ENCODE peak calls at places on chromosomes 4 and X, in four cellular contexts. D is upper lobe of left lung, B is breast epithelium, M is HCT116. F is an unnamed sample.
A peak's percentile ranks its signal among the peaks of the same experiment; 100 is the strongest.

GRCh38 chr4:142405021-142405991 is 440.8 kb downstream of the INPP4B start:
- DNase-seq in B (no peak), D (peak; percentile 47), M (no peak), F (no peak)

GRCh38 chr4:118772149-118773081 is 63.5 kb downstream of the SEC24D start:
- DNase-seq in M (peak; percentile 34), B (no peak), D (no peak), F (no peak)

GRCh38 chr4:178415925-178416324 is 973.7 kb upstream of the AGA start:
- DNase-seq in M (no peak), B (no peak), D (no peak), F (no peak)

GRCh38 chr4:158008551-158009218 is 164.1 kb downstream of the GASK1B start:
- DNase-seq in D (no peak), M (no peak), B (no peak), F (no peak)

GRCh38 chr4:123235431-123235830 is 161.2 kb upstream of the SPRY1 start:
- DNase-seq in D (no peak), B (no peak), M (no peak), F (no peak)

GRCh38 chr4:181611033-181611711 is 632.0 kb upstream of the TENM3 start:
- DNase-seq in M (no peak), D (no peak), B (no peak), F (no peak)

GRCh38 chr4:145130788-145131398 is 32.8 kb downstream of the ABCE1 start:
- DNase-seq in D (peak; percentile 31), M (no peak), B (no peak), F (no peak)

GRCh38 chrX:49988128-49988527 is 65.7 kb downstream of the CLCN5 start:
- DNase-seq in D (no peak), B (no peak), M (no peak), F (no peak)

GRCh38 chr4:41683321-41683720 is 65.2 kb downstream of the PHOX2B start:
- DNase-seq in B (no peak), M (no peak), D (no peak), F (peak; percentile 72)

GRCh38 chrX:16140448-16140847 is 17.1 kb downstream of the GRPR start:
- DNase-seq in D (no peak), M (no peak), B (no peak), F (no peak)

GRCh38 chr4:43471950-43472349 is 579.4 kb downstream of the GRXCR1 start:
- DNase-seq in B (no peak), D (no peak), M (no peak), F (no peak)

GRCh38 chrX:149937881-149938426 is 337 bp downstream of the EOLA2 start:
- DNase-seq in M (no peak), B (no peak), D (no peak), F (no peak)

GRCh38 chrX:97384685-97385084 is 501.0 kb downstream of the RPA4 start:
- DNase-seq in D (no peak), M (no peak), B (no peak), F (no peak)

DNA sequence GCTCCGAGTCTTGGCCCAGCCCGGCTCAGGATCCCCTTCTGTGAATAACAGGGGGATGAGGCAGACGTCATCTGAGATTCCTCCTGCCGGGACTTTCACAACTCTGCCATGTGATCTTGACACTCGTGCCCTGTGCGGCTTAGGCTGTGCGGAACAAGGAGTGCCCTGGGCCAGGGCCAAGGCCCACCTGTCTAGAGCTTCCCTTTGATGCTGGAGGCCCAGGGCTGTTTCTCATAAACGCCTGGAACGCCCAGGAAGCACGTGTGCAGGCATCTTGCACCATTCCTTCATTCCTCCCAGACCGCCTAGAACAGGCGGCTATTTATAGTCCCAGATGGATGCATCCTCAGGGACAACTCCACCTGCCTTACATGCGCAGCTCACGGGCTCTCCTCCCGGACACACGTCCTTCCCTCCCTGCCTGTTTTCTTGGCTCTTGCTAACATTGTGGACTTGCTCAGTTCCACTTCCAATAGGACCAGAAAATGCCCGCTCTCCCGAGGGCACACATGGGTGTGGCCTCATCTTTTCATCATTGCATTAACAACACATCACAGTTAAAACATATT is 57.3 kb downstream of the ABLIM2 start:
- DNase-seq in M (no peak), D (peak; percentile 80), B (no peak), F (no peak)
- TF ChIP-seq POLR2AphosphoS5 in M (no peak), D (no peak), B (peak; percentile 71), F (peak; percentile 70)

GRCh38 chr4:82560853-82561744 is 689 bp downstream of the TMEM150C start:
- DNase-seq in D (no peak), B (no peak), M (no peak), F (peak; percentile 90)

GRCh38 chr4:82551734-82552133 is 10.1 kb downstream of the TMEM150C start:
- DNase-seq in B (no peak), M (no peak), D (no peak), F (no peak)

GRCh38 chr4:82559735-82560120 is 2.1 kb downstream of the TMEM150C start:
- DNase-seq in D (no peak), M (no peak), B (no peak), F (no peak)

GRCh38 chr4:82553020-82553419 is 8.8 kb downstream of the TMEM150C start:
- DNase-seq in D (no peak), B (no peak), M (no peak), F (no peak)

DNA sequence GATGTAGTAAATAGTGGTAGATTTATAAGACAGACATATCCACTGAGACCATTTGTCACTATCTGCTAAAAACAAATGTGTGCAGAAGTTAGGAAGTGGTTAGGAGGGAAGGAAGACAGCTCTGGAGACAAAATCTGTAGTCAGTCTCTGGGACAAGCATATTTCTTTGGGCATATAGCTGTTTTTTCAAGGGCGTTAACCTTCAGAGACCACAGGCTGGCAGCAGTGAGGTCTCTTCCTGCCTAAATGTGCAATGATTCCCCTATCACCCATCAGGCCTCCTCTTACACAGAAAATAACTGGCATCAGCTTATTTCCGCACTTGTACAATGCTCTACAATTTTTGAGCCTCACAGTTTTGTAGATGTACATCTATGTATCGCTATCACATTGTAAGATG is 6.5 kb downstream of the TMEM150C start:
- DNase-seq in B (no peak), D (no peak), M (no peak), F (no peak)
- TF ChIP-seq POLR2A in B (no peak), D (no peak), M (no peak), F (no peak)

GRCh38 chr4:16055454-16055853 is 28.4 kb downstream of the PROM1 start:
- DNase-seq in M (no peak), B (no peak), D (no peak), F (no peak)

GRCh38 chr4:16055937-16056336 is 27.9 kb downstream of the PROM1 start:
- DNase-seq in B (no peak), D (no peak), M (no peak), F (no peak)

GRCh38 chr4:16051132-16051531 is 32.7 kb downstream of the PROM1 start:
- DNase-seq in D (no peak), B (no peak), M (no peak), F (no peak)

GRCh38 chr4:16052939-16053338 is 30.9 kb downstream of the PROM1 start:
- DNase-seq in D (no peak), B (no peak), M (no peak), F (no peak)

DNA sequence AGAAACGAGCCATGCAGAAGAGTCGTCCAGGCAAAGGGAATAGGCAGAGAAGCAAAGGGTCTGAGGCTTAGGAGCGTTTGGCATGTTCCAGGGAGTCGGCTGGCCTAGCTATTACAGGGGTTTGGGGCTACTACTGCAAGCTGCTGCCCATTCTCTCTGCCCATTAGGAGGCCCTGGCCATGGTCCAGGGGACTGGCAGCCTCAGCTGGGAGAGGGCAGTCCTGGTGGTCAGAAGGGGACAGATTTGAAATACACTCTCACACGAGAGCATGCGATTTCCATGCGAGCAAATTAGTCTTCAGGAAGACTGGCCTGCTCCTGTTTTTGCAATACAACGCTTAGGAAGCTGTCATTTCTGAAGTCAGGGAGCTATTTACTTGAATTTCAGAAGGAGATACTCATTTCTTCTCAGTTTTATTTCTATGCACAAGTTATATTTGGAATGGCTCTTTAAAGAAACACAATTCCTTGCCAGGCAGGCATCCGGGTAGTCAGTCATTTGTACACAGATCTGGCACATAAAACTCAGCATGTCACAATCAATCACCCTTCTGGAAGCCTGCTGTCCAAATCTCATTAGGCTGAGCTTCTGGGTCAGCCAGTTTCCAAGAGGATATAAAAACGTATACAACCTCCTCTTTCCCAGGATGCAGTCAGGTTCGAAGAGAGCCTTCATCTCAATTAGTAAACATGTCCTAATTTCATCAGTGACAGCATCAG is 27.0 kb downstream of the PROM1 start:
- DNase-seq in D (no peak), B (no peak), M (no peak), F (no peak)
- H3K27ac ChIP-seq in D (no peak overlapping the region), B (peak overlapping the region; percentile 30), M (no peak overlapping the region), F (peak overlapping the region; percentile 2)

GRCh38 chrX:153972368-153973126 is at the start of gene TMEM187:
- DNase-seq in M (peak; percentile 76), B (peak; percentile 77), D (peak; percentile 84), F (peak; percentile 96)
- TF ChIP-seq POLR2AphosphoS5 in M (peak; percentile 43), B (peak; percentile 53), D (peak; percentile 57), F (peak; percentile 70)

GRCh38 chrX:40177489-40177888 is 79.7 kb upstream of the BCOR start:
- DNase-seq in B (no peak), M (no peak), D (no peak), F (no peak)

GRCh38 chrX:40174594-40175415 is 77.0 kb upstream of the BCOR start:
- DNase-seq in B (no peak), D (no peak), M (no peak), F (no peak)

GRCh38 chrX:40176979-40177430 is 79.2 kb upstream of the BCOR start:
- DNase-seq in D (no peak), M (no peak), B (no peak), F (no peak)

GRCh38 chrX:40175416-40176255 is 77.9 kb upstream of the BCOR start:
- DNase-seq in D (peak; percentile 75), M (no peak), B (no peak), F (no peak)

GRCh38 chrX:40176256-40176978 is 78.7 kb upstream of the BCOR start:
- DNase-seq in M (no peak), D (peak; percentile 66), B (no peak), F (no peak)
- TF ChIP-seq POLR2A in M (no peak), D (peak; percentile 63), B (no peak), F (no peak)

GRCh38 chr4:7055111-7055989 is 12.2 kb downstream of the TADA2B start:
- DNase-seq in M (no peak), B (no peak), D (no peak), F (no peak)
- H3K27ac ChIP-seq in M (no peak overlapping the region), B (no peak overlapping the region), D (no peak overlapping the region), F (no peak overlapping the region)

GRCh38 chrX:111052478-111052877 is 43.5 kb upstream of the PAK3 start:
- DNase-seq in M (no peak), B (no peak), D (no peak), F (no peak)
- TF ChIP-seq POLR2AphosphoS5 in M (no peak), B (no peak), D (no peak), F (no peak)

GRCh38 chrX:18886005-18886343 is 97.9 kb downstream of the PHKA2 start:
- DNase-seq in M (no peak), B (no peak), D (no peak), F (no peak)

GRCh38 chrX:18887177-18887820 is 96.6 kb downstream of the PHKA2 start:
- DNase-seq in D (peak; percentile 40), M (no peak), B (no peak), F (no peak)

GRCh38 chrX:18887821-18888205 is 96.1 kb downstream of the PHKA2 start:
- DNase-seq in M (no peak), D (no peak), B (no peak), F (no peak)

GRCh38 chrX:18885317-18886004 is 98.5 kb downstream of the PHKA2 start:
- DNase-seq in B (no peak), D (no peak), M (no peak), F (no peak)

GRCh38 chrX:18886344-18887161 is 97.4 kb downstream of the PHKA2 start:
- DNase-seq in B (peak; percentile 58), M (peak; percentile 57), D (peak; percentile 87), F (peak; percentile 92)
- TF ChIP-seq POLR2A in B (no peak), M (no peak), D (peak; percentile 55), F (no peak)

GRCh38 chr4:159435561-159436023 is 332.7 kb downstream of the RAPGEF2 start:
- DNase-seq in B (no peak), D (no peak), M (no peak), F (no peak)
- H3K27ac ChIP-seq in B (no peak overlapping the region), D (no peak overlapping the region), M (no peak overlapping the region), F (no peak overlapping the region)